ENCODE peak calls at places on chromosomes 16 and 17, in nine cellular contexts. One of them, this sample, is unnamed.

GRCh38 chr17:33140413-33141099 is 148.9 kb downstream of the SPACA3 start:
- DNase-seq in T-helper 9 cell: no peak
- DNase-seq in EL: no peak
- DNase-seq in cardiac fibroblast: no peak
- DNase-seq in mucosa of gallbladder: no peak
- DNase-seq in Caki2: no peak
- DNase-seq in activated T-helper 2 cell treated with anti-CD3 and anti-CD28 coated beads, Interferon-gamma antibody, Interleukin-2, Interleukin-4, amounts not matched to agents 10 μg/mL and 5 μg/mL and 100 μg/mL, durations not matched to agents 14 hours and 24 hours and 36 hours: no peak
- DNase-seq in uterus: no peak
- DNase-seq in T-helper 22 cell: no peak
- DNase-seq in this sample: no peak

GRCh38 chr17:49016775-49017463 is 19.7 kb downstream of the IGF2BP1 start:
- DNase-seq in T-helper 9 cell: no peak
- DNase-seq in EL: peak; percentile 92
- DNase-seq in cardiac fibroblast: peak; percentile 94
- DNase-seq in mucosa of gallbladder: no peak
- DNase-seq in Caki2: peak; percentile 96
- DNase-seq in activated T-helper 2 cell treated with anti-CD3 and anti-CD28 coated beads, Interferon-gamma antibody, Interleukin-2, Interleukin-4, amounts not matched to agents 10 μg/mL and 5 μg/mL and 100 μg/mL, durations not matched to agents 14 hours and 24 hours and 36 hours: no peak
- DNase-seq in uterus: peak; percentile 35
- DNase-seq in T-helper 22 cell: no peak
- DNase-seq in this sample: no peak

GRCh38 chr16:1102921-1103648 is 7.0 kb upstream of the C1QTNF8 start:
- DNase-seq in T-helper 9 cell: peak; percentile 73
- DNase-seq in EL: peak; percentile 28
- DNase-seq in cardiac fibroblast: peak; percentile 39
- DNase-seq in mucosa of gallbladder: peak; percentile 43
- DNase-seq in Caki2: peak; percentile 57
- DNase-seq in activated T-helper 2 cell treated with anti-CD3 and anti-CD28 coated beads, Interferon-gamma antibody, Interleukin-2, Interleukin-4, amounts not matched to agents 10 μg/mL and 5 μg/mL and 100 μg/mL, durations not matched to agents 14 hours and 24 hours and 36 hours: peak; percentile 60
- DNase-seq in uterus: no peak
- DNase-seq in T-helper 22 cell: peak; percentile 29
- DNase-seq in this sample: peak; percentile 62

GRCh38 chr16:35188288-35189155 is 1729.1 kb downstream of the TP53TG3F start:
- DNase-seq in T-helper 9 cell: no peak
- DNase-seq in EL: no peak
- DNase-seq in cardiac fibroblast: no peak
- DNase-seq in mucosa of gallbladder: no peak
- DNase-seq in Caki2: peak; percentile 25
- DNase-seq in activated T-helper 2 cell treated with anti-CD3 and anti-CD28 coated beads, Interferon-gamma antibody, Interleukin-2, Interleukin-4, amounts not matched to agents 10 μg/mL and 5 μg/mL and 100 μg/mL, durations not matched to agents 14 hours and 24 hours and 36 hours: no peak
- DNase-seq in uterus: no peak
- DNase-seq in T-helper 22 cell: no peak
- DNase-seq in this sample: no peak

GRCh38 chr16:56424404-56424765 is 960 bp downstream of the AMFR start:
- DNase-seq in T-helper 9 cell: no peak
- DNase-seq in EL: peak; percentile 26
- DNase-seq in cardiac fibroblast: peak; percentile 19
- DNase-seq in mucosa of gallbladder: no peak
- DNase-seq in Caki2: no peak
- DNase-seq in activated T-helper 2 cell treated with anti-CD3 and anti-CD28 coated beads, Interferon-gamma antibody, Interleukin-2, Interleukin-4, amounts not matched to agents 10 μg/mL and 5 μg/mL and 100 μg/mL, durations not matched to agents 14 hours and 24 hours and 36 hours: no peak
- DNase-seq in uterus: no peak
- DNase-seq in T-helper 22 cell: no peak
- DNase-seq in this sample: no peak

GRCh38 chr17:32746698-32747097 is 130.2 kb downstream of the MYO1D start:
- DNase-seq in T-helper 9 cell: no peak
- DNase-seq in EL: peak; percentile 63
- DNase-seq in cardiac fibroblast: peak; percentile 62
- DNase-seq in mucosa of gallbladder: no peak
- DNase-seq in Caki2: no peak
- DNase-seq in activated T-helper 2 cell treated with anti-CD3 and anti-CD28 coated beads, Interferon-gamma antibody, Interleukin-2, Interleukin-4, amounts not matched to agents 10 μg/mL and 5 μg/mL and 100 μg/mL, durations not matched to agents 14 hours and 24 hours and 36 hours: no peak
- DNase-seq in uterus: no peak
- DNase-seq in T-helper 22 cell: no peak
- DNase-seq in this sample: no peak

GRCh38 chr16:30738984-30739951 is 9.0 kb upstream of the PHKG2 start:
- DNase-seq in T-helper 9 cell: no peak
- DNase-seq in EL: no peak
- DNase-seq in cardiac fibroblast: no peak
- DNase-seq in mucosa of gallbladder: no peak
- DNase-seq in Caki2: no peak
- DNase-seq in activated T-helper 2 cell treated with anti-CD3 and anti-CD28 coated beads, Interferon-gamma antibody, Interleukin-2, Interleukin-4, amounts not matched to agents 10 μg/mL and 5 μg/mL and 100 μg/mL, durations not matched to agents 14 hours and 24 hours and 36 hours: no peak
- DNase-seq in uterus: no peak
- DNase-seq in T-helper 22 cell: no peak
- DNase-seq in this sample: no peak

GRCh38 chr17:34580685-34581445 is 1.5 kb downstream of the TMEM132E start:
- DNase-seq in T-helper 9 cell: no peak
- DNase-seq in EL: no peak
- DNase-seq in cardiac fibroblast: no peak
- DNase-seq in mucosa of gallbladder: no peak
- DNase-seq in Caki2: no peak
- DNase-seq in activated T-helper 2 cell treated with anti-CD3 and anti-CD28 coated beads, Interferon-gamma antibody, Interleukin-2, Interleukin-4, amounts not matched to agents 10 μg/mL and 5 μg/mL and 100 μg/mL, durations not matched to agents 14 hours and 24 hours and 36 hours: no peak
- DNase-seq in uterus: no peak
- DNase-seq in T-helper 22 cell: no peak
- DNase-seq in this sample: no peak

GRCh38 chr16:15644306-15644961 is 1.5 kb upstream of the MARF1 start:
- DNase-seq in T-helper 9 cell: no peak
- DNase-seq in EL: peak; percentile 60
- DNase-seq in cardiac fibroblast: no peak
- DNase-seq in mucosa of gallbladder: no peak
- DNase-seq in Caki2: peak; percentile 54
- DNase-seq in activated T-helper 2 cell treated with anti-CD3 and anti-CD28 coated beads, Interferon-gamma antibody, Interleukin-2, Interleukin-4, amounts not matched to agents 10 μg/mL and 5 μg/mL and 100 μg/mL, durations not matched to agents 14 hours and 24 hours and 36 hours: no peak
- DNase-seq in uterus: no peak
- DNase-seq in T-helper 22 cell: no peak
- DNase-seq in this sample: no peak

GRCh38 chr16:70703041-70703834 is 17.4 kb upstream of the MTSS2 start:
- DNase-seq in T-helper 9 cell: no peak
- DNase-seq in EL: peak; percentile 90
- DNase-seq in cardiac fibroblast: peak; percentile 66
- DNase-seq in mucosa of gallbladder: peak; percentile 32
- DNase-seq in Caki2: no peak
- DNase-seq in activated T-helper 2 cell treated with anti-CD3 and anti-CD28 coated beads, Interferon-gamma antibody, Interleukin-2, Interleukin-4, amounts not matched to agents 10 μg/mL and 5 μg/mL and 100 μg/mL, durations not matched to agents 14 hours and 24 hours and 36 hours: no peak
- DNase-seq in uterus: peak; percentile 78
- DNase-seq in T-helper 22 cell: no peak
- DNase-seq in this sample: no peak

GRCh38 chr17:18182978-18183333 is 672 bp upstream of the ALKBH5 start:
- DNase-seq in T-helper 9 cell: peak; percentile 72
- DNase-seq in EL: peak; percentile 88
- DNase-seq in cardiac fibroblast: peak; percentile 93
- DNase-seq in mucosa of gallbladder: peak; percentile 86
- DNase-seq in Caki2: no peak
- DNase-seq in activated T-helper 2 cell treated with anti-CD3 and anti-CD28 coated beads, Interferon-gamma antibody, Interleukin-2, Interleukin-4, amounts not matched to agents 10 μg/mL and 5 μg/mL and 100 μg/mL, durations not matched to agents 14 hours and 24 hours and 36 hours: peak; percentile 79
- DNase-seq in uterus: peak; percentile 86
- DNase-seq in T-helper 22 cell: peak; percentile 69
- DNase-seq in this sample: peak; percentile 80

GRCh38 chr16:68074850-68075249 is 10.3 kb upstream of the NFATC3 start:
- DNase-seq in T-helper 9 cell: peak; percentile 52
- DNase-seq in EL: no peak
- DNase-seq in cardiac fibroblast: no peak
- DNase-seq in mucosa of gallbladder: no peak
- DNase-seq in Caki2: no peak
- DNase-seq in activated T-helper 2 cell treated with anti-CD3 and anti-CD28 coated beads, Interferon-gamma antibody, Interleukin-2, Interleukin-4, amounts not matched to agents 10 μg/mL and 5 μg/mL and 100 μg/mL, durations not matched to agents 14 hours and 24 hours and 36 hours: peak; percentile 78
- DNase-seq in uterus: no peak
- DNase-seq in T-helper 22 cell: peak; percentile 45
- DNase-seq in this sample: peak; percentile 48

GRCh38 chr17:47188266-47188665 is 829 bp downstream of the CDC27 start:
- DNase-seq in T-helper 9 cell: no peak
- DNase-seq in EL: peak; percentile 54
- DNase-seq in cardiac fibroblast: peak; percentile 62
- DNase-seq in mucosa of gallbladder: no peak
- DNase-seq in Caki2: no peak
- DNase-seq in activated T-helper 2 cell treated with anti-CD3 and anti-CD28 coated beads, Interferon-gamma antibody, Interleukin-2, Interleukin-4, amounts not matched to agents 10 μg/mL and 5 μg/mL and 100 μg/mL, durations not matched to agents 14 hours and 24 hours and 36 hours: no peak
- DNase-seq in uterus: no peak
- DNase-seq in T-helper 22 cell: no peak
- DNase-seq in this sample: no peak

GRCh38 chr17:18859256-18859655 is 1.3 kb downstream of the PRPSAP2 start:
- DNase-seq in T-helper 9 cell: no peak
- DNase-seq in EL: peak; percentile 39
- DNase-seq in cardiac fibroblast: peak; percentile 56
- DNase-seq in mucosa of gallbladder: no peak
- DNase-seq in Caki2: no peak
- DNase-seq in activated T-helper 2 cell treated with anti-CD3 and anti-CD28 coated beads, Interferon-gamma antibody, Interleukin-2, Interleukin-4, amounts not matched to agents 10 μg/mL and 5 μg/mL and 100 μg/mL, durations not matched to agents 14 hours and 24 hours and 36 hours: peak; percentile 5
- DNase-seq in uterus: peak; percentile 11
- DNase-seq in T-helper 22 cell: no peak
- DNase-seq in this sample: no peak

GRCh38 chr17:34201225-34201624 is 53.9 kb upstream of the CCL2 start:
- DNase-seq in T-helper 9 cell: no peak
- DNase-seq in EL: peak; percentile 28
- DNase-seq in cardiac fibroblast: no peak
- DNase-seq in mucosa of gallbladder: no peak
- DNase-seq in Caki2: no peak
- DNase-seq in activated T-helper 2 cell treated with anti-CD3 and anti-CD28 coated beads, Interferon-gamma antibody, Interleukin-2, Interleukin-4, amounts not matched to agents 10 μg/mL and 5 μg/mL and 100 μg/mL, durations not matched to agents 14 hours and 24 hours and 36 hours: no peak
- DNase-seq in uterus: no peak
- DNase-seq in T-helper 22 cell: no peak
- DNase-seq in this sample: no peak

GRCh38 chr17:57403241-57403640 is 146.9 kb downstream of the MSI2 start:
- DNase-seq in T-helper 9 cell: no peak
- DNase-seq in EL: no peak
- DNase-seq in cardiac fibroblast: no peak
- DNase-seq in mucosa of gallbladder: no peak
- DNase-seq in Caki2: no peak
- DNase-seq in activated T-helper 2 cell treated with anti-CD3 and anti-CD28 coated beads, Interferon-gamma antibody, Interleukin-2, Interleukin-4, amounts not matched to agents 10 μg/mL and 5 μg/mL and 100 μg/mL, durations not matched to agents 14 hours and 24 hours and 36 hours: no peak
- DNase-seq in uterus: no peak
- DNase-seq in T-helper 22 cell: no peak
- DNase-seq in this sample: no peak

GRCh38 chr17:4270746-4271145 is 7.0 kb upstream of the ANKFY1 start:
- DNase-seq in T-helper 9 cell: no peak
- DNase-seq in EL: no peak
- DNase-seq in cardiac fibroblast: no peak
- DNase-seq in mucosa of gallbladder: no peak
- DNase-seq in Caki2: no peak
- DNase-seq in activated T-helper 2 cell treated with anti-CD3 and anti-CD28 coated beads, Interferon-gamma antibody, Interleukin-2, Interleukin-4, amounts not matched to agents 10 μg/mL and 5 μg/mL and 100 μg/mL, durations not matched to agents 14 hours and 24 hours and 36 hours: no peak
- DNase-seq in uterus: no peak
- DNase-seq in T-helper 22 cell: no peak
- DNase-seq in this sample: no peak

GRCh38 chr16:26688699-26689098 is 378.0 kb upstream of the C16orf82 start:
- DNase-seq in T-helper 9 cell: no peak
- DNase-seq in EL: no peak
- DNase-seq in cardiac fibroblast: no peak
- DNase-seq in mucosa of gallbladder: no peak
- DNase-seq in Caki2: no peak
- DNase-seq in activated T-helper 2 cell treated with anti-CD3 and anti-CD28 coated beads, Interferon-gamma antibody, Interleukin-2, Interleukin-4, amounts not matched to agents 10 μg/mL and 5 μg/mL and 100 μg/mL, durations not matched to agents 14 hours and 24 hours and 36 hours: no peak
- DNase-seq in uterus: no peak
- DNase-seq in T-helper 22 cell: no peak
- DNase-seq in this sample: no peak

GRCh38 chr16:35200662-35201061 is 1741.2 kb downstream of the TP53TG3F start:
- DNase-seq in T-helper 9 cell: no peak
- DNase-seq in EL: no peak
- DNase-seq in cardiac fibroblast: no peak
- DNase-seq in mucosa of gallbladder: no peak
- DNase-seq in Caki2: no peak
- DNase-seq in activated T-helper 2 cell treated with anti-CD3 and anti-CD28 coated beads, Interferon-gamma antibody, Interleukin-2, Interleukin-4, amounts not matched to agents 10 μg/mL and 5 μg/mL and 100 μg/mL, durations not matched to agents 14 hours and 24 hours and 36 hours: no peak
- DNase-seq in uterus: no peak
- DNase-seq in T-helper 22 cell: no peak
- DNase-seq in this sample: no peak

GRCh38 chr17:145671-146541 is 8.5 kb downstream of the SCGB1C2 start:
- DNase-seq in T-helper 9 cell: no peak
- DNase-seq in EL: no peak
- DNase-seq in cardiac fibroblast: no peak
- DNase-seq in mucosa of gallbladder: peak; percentile 8
- DNase-seq in Caki2: no peak
- DNase-seq in activated T-helper 2 cell treated with anti-CD3 and anti-CD28 coated beads, Interferon-gamma antibody, Interleukin-2, Interleukin-4, amounts not matched to agents 10 μg/mL and 5 μg/mL and 100 μg/mL, durations not matched to agents 14 hours and 24 hours and 36 hours: no peak
- DNase-seq in uterus: peak; percentile 14
- DNase-seq in T-helper 22 cell: no peak
- DNase-seq in this sample: no peak

GRCh38 chr17:7613769-7614421 is 802 bp downstream of the FXR2 start:
- DNase-seq in T-helper 9 cell: no peak
- DNase-seq in EL: peak; percentile 68
- DNase-seq in cardiac fibroblast: no peak
- DNase-seq in mucosa of gallbladder: no peak
- DNase-seq in Caki2: no peak
- DNase-seq in activated T-helper 2 cell treated with anti-CD3 and anti-CD28 coated beads, Interferon-gamma antibody, Interleukin-2, Interleukin-4, amounts not matched to agents 10 μg/mL and 5 μg/mL and 100 μg/mL, durations not matched to agents 14 hours and 24 hours and 36 hours: no peak
- DNase-seq in uterus: no peak
- DNase-seq in T-helper 22 cell: no peak
- DNase-seq in this sample: no peak